ENCODE peak calls at places on chromosomes 6 and 20, in four cellular contexts. A, K, C and P are unnamed samples.

GRCh38 chr6:94862116-94862515 is 715.2 kb upstream of the MANEA start:
- DNase-seq in A (no peak), C (no peak), K (no peak), P (no peak)

GRCh38 chr6:112682088-112682487 is 335.0 kb downstream of the RFPL4B start:
- DNase-seq in K (no peak), C (no peak), A (no peak), P (no peak)

GRCh38 chr20:36322131-36322530 is 16.0 kb downstream of the DLGAP4 start:
- DNase-seq in K (no peak), C (no peak), A (no peak), P (no peak)

GRCh38 chr6:41021832-41022231 is 17.2 kb downstream of the UNC5CL start:
- DNase-seq in C (peak), K (peak), A (peak), P (peak)

GRCh38 chr6:25492951-25493350 is 159.1 kb upstream of the SCGN start:
- DNase-seq in C (no peak), A (no peak), K (no peak), P (no peak)

GRCh38 chr6:16503919-16504554 is 257.2 kb downstream of the ATXN1 start:
- DNase-seq in A (no peak), K (no peak), C (no peak), P (no peak)

GRCh38 chr6:159480471-159480870 is 212.6 kb downstream of the SOD2 start:
- DNase-seq in C (no peak), K (no peak), A (no peak), P (no peak)

GRCh38 chr6:161152904-161153662 is 120.8 kb downstream of the AGPAT4 start:
- DNase-seq in C (no peak), K (no peak), A (no peak), P (no peak)

GRCh38 chr20:33839591-33839990 is 28.4 kb downstream of the CHMP4B start:
- DNase-seq in C (peak), K (no peak), A (no peak), P (no peak)

GRCh38 chr20:45951474-45951873 is 17.0 kb downstream of the PCIF1 start:
- DNase-seq in K (no peak), A (no peak), C (no peak), P (no peak)

GRCh38 chr20:53904261-53904660 is 166.1 kb downstream of the BCAS1 start:
- DNase-seq in K (no peak), A (no peak), C (no peak), P (no peak)

GRCh38 chr20:51487525-51488279 is 54.8 kb downstream of the NFATC2 start:
- DNase-seq in C (peak), A (no peak), K (peak), P (peak)

GRCh38 chr6:109236140-109237081 is 141.1 kb downstream of the CEP57L1 start:
- DNase-seq in C (peak), K (peak), A (peak), P (peak)

GRCh38 chr6:52538921-52539354 is 37.9 kb downstream of the TRAM2 start:
- DNase-seq in A (no peak), C (no peak), K (no peak), P (no peak)

GRCh38 chr20:59785986-59786753 is 147.3 kb downstream of the SYCP2 start:
- DNase-seq in K (no peak), A (no peak), C (no peak), P (no peak)

GRCh38 chr20:10504893-10505292 is 69.8 kb downstream of the SLX4IP start:
- DNase-seq in C (no peak), K (no peak), A (no peak), P (no peak)

GRCh38 chr6:144266091-144266649 is 19.0 kb upstream of the UTRN start:
- DNase-seq in A (peak), C (peak), K (no peak), P (peak)

GRCh38 chr6:69984506-69984905 is 118.2 kb downstream of the COL19A1 start:
- DNase-seq in C (no peak), K (no peak), A (no peak), P (no peak)

GRCh38 chr20:53660078-53660909 is 66.7 kb upstream of the ZNF217 start:
- DNase-seq in C (no peak), K (no peak), A (peak), P (peak)

GRCh38 chr6:54813901-54814300 is 32.7 kb upstream of the FAM83B start:
- DNase-seq in A (no peak), C (no peak), K (no peak), P (no peak)

GRCh38 chr6:81682238-81682795 is 70.2 kb downstream of the TENT5A start:
- DNase-seq in A (no peak), K (no peak), C (no peak), P (no peak)

GRCh38 chr6:14671261-14671681 is 553.7 kb downstream of the CD83 start:
- DNase-seq in C (no peak), K (no peak), A (no peak), P (no peak)

GRCh38 chr6:4125500-4125899 is 9.9 kb downstream of the ECI2 start:
- DNase-seq in A (no peak), C (no peak), K (no peak), P (no peak)

GRCh38 chr20:6402026-6402425 is 279.2 kb upstream of the FERMT1 start:
- DNase-seq in A (no peak), K (no peak), C (no peak), P (no peak)

GRCh38 chr20:64133951-64134407 is 26.6 kb upstream of the NPBWR2 start:
- DNase-seq in A (peak), K (no peak), C (peak), P (no peak)

GRCh38 chr20:14360386-14360785 is 23.0 kb upstream of the FLRT3 start:
- DNase-seq in C (no peak), K (no peak), A (no peak), P (no peak)

GRCh38 chr6:169792306-169793015 is 41.0 kb downstream of the ERMARD start:
- DNase-seq in C (no peak), A (no peak), K (no peak), P (no peak)

GRCh38 chr6:125859691-125860210 is 69.0 kb downstream of the NCOA7 start:
- DNase-seq in C (no peak), A (no peak), K (no peak), P (no peak)

GRCh38 chr6:44696099-44696498 is 308.6 kb downstream of the CDC5L start:
- DNase-seq in C (no peak), A (no peak), K (no peak), P (no peak)

GRCh38 chr6:115271001-115271400 is 789.7 kb downstream of the FRK start:
- DNase-seq in A (no peak), K (no peak), C (no peak), P (no peak)

GRCh38 chr6:45436544-45437440 is 59.1 kb upstream of the SUPT3H start:
- DNase-seq in K (no peak), C (peak), A (no peak), P (no peak)

GRCh38 chr20:59738851-59739250 is 134.5 kb downstream of the PHACTR3 start:
- DNase-seq in A (no peak), C (no peak), K (no peak), P (no peak)

GRCh38 chr6:54428437-54428836 is 120.2 kb downstream of the TINAG start:
- DNase-seq in A (no peak), C (no peak), K (no peak), P (no peak)

DNA sequence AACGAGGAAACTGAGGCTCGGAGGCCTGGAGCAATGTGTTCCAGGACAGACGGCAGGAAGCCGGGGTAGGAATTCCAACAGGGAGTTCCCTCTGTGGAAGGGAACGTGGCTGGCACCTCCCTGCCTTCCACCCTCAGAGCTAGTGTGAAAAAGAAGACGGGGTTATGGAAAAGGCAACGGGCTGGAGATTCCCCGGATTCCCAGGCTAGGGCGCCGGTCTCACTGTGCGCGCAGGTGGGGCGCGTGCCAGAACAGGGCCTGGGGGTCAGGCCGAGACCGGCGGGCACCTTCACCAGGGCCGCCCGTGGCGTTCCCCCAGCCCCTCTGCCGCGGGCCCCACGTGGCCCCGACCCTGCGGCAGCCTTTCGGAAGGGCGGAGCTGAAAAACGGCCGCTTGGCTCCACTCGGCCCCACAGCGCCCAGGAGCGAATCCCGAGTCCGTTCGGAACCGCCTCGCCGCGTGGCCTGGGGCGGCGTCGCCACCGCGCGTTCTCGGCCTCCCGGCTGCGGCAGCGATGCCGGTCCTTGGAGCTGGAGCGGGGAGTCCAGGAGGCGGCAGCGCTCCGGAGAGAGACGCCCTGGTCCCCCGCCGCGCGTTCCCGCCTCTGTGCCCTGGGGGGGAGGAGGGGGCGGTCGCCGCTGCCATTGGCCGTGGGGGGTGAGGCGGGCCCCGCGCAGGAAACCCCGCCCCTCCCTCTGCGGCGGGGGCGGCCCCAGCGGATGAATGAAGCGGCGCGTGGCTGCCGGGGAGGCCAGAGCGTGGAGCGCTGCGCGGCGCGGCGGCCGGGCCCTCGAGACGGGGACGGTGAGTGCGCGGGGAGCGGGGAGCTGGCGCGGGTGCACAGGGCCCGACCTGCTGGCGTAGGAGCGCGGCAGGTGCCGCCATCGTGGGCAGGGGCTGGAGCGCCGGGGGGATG is at the start of gene SLCO4A1:
- DNase-seq in C (peak), A (peak), K (peak), P (peak)
- TF ChIP-seq HMGXB4 in C (no peak), A (peak), K (peak), P (no peak)

DNA sequence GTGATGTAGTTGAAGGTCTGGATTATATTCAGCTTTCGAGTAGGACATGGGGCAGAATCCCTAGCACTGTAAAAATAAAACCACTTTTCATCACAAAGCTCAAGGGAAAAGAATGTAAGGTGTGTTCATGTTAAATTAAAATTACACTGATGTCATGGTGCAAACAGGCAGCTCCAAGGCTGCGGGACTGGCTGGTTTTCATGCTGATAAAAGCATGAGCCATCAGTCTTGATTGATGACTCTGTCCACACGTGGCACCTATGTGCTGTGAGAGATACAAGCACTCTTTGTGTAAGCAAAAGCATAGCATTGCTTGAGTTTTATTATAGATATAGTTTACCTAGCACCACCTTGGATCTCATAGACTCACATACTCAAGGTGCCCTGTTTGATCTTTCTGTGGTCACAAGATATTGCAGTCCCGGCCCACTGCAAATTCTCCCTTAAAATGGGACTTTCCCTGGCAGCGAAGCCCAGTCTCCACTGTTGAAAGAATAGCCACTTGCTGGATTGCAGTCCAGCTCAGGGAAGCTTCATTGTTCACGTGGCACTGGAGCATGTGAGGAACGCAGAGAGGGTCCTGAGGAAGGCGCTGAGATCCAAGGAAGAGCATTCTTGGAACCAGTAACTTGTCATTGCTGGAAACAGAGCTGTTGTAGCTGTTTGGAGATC is 90.6 kb downstream of the TIAM2 start:
- DNase-seq in C (peak), A (no peak), K (peak), P (peak)
- TF ChIP-seq HMGXB4 in C (no peak), A (no peak), K (no peak), P (no peak)

GRCh38 chr6:31639043-31639442 is 13.4 kb downstream of the BAG6 start:
- DNase-seq in C (no peak), A (no peak), K (no peak), P (no peak)

GRCh38 chr6:31639449-31639861 is 13.0 kb downstream of the BAG6 start:
- DNase-seq in K (no peak), C (no peak), A (no peak), P (no peak)

GRCh38 chr6:31634131-31634530 is 13.6 kb downstream of the PRRC2A start:
- DNase-seq in K (no peak), C (no peak), A (no peak), P (no peak)

GRCh38 chr6:31634969-31635575 is 14.6 kb downstream of the PRRC2A start:
- DNase-seq in C (no peak), K (no peak), A (no peak), P (no peak)

DNA sequence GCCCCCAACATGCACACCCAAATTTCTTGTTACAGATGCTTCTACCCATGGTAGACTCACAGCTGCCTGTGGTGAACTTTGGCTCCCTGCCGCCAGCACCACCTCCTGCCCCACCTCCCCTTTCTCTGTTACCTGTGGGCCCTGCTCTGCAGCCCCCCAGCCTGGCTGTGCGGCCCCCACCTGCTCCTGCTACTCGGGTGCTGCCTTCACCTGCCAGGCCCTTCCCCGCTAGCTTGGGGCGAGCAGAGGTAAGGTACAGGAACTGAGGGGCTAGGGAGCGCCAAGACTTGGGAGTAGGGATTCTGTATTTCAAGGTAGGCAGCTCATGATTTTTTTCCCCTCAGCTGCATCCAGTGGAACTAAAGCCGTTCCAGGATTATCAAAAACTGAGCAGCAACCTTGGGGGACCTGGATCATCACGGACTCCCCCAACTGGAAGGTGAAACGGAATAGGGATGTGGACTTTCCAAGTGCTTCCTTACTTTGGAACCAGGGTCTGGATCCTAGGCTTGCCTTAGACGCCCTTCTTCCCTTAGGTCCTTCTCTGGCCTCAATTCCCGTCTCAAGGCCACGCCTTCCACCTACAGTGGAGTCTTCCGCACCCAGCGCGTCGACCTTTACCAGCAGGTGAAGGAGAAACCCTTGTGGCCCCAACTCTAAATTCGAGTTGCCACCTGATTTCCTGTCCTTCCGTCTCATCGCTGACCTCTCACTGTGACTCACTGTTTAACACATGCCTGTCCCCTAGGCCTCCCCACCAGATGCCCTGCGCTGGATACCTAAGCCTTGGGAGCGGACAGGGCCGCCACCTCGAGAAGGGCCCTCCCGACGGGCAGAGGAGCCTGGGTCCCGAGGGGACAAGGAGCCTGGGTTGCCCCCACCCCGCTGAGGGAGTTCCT is 15.5 kb downstream of the BAG6 start:
- DNase-seq in K (no peak), C (no peak), A (no peak), P (no peak)
- TF ChIP-seq HMGXB4 in K (no peak), C (no peak), A (no peak), P (no peak)

DNA sequence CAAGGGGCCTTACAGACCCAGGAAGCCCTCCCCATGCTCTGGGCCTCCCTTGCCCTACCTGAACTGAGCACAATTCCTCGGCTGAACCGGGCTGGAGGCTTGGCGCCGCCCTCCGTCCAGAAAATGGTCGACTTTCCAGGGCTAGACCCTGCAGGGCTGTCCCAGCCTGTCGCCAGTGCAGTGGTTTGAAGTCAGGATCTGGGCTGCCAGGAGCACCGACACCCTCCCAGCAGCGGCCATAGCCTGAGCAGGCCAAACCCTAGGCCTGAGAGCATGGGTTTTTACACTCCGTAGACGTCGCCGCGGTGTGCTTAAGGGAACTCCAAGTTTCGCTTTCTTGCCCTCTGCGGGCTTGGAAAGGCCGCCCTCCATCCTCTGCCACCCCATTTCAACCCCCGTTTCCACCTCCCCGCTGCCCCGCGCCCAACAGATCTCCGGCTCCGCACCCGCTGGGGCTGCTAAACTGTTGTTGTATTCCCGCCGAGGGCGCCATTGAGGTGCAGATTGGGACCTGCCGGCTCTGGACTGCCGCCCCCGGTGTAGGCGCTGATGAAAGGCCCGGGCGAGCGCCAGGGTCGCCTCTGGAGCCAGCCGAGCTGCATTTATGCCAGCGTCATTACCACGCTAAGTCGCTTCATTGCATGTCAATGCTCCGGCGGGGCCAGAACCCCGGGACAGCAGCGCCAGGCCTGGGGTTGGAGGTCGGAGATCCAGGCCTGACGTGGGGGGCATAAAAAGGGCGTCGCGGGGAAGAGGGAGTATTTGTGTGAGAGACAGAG is 2.2 kb upstream of the TFAP2A start:
- DNase-seq in K (no peak), A (peak), C (no peak), P (no peak)
- TF ChIP-seq HMGXB4 in K (no peak), A (no peak), C (no peak), P (no peak)

GRCh38 chr20:48970681-48971370 is 49.3 kb downstream of the ARFGEF2 start:
- DNase-seq in C (no peak), A (no peak), K (no peak), P (no peak)
- TF ChIP-seq HMGXB4 in C (no peak), A (no peak), K (no peak), P (no peak)

GRCh38 chr6:27865952-27866369 is 46.2 kb downstream of the OR2B2 start:
- DNase-seq in A (peak), K (no peak), C (peak), P (no peak)

GRCh38 chr6:27862396-27863061 is 49.7 kb downstream of the OR2B2 start:
- DNase-seq in C (no peak), A (no peak), K (peak), P (no peak)

GRCh38 chr6:27864906-27865883 is 47.0 kb downstream of the OR2B2 start:
- DNase-seq in C (peak), A (peak), K (peak), P (peak)

GRCh38 chr6:27866370-27867050 is 45.7 kb downstream of the OR2B2 start:
- DNase-seq in A (no peak), K (peak), C (peak), P (no peak)

GRCh38 chr6:27863962-27864905 is 48.0 kb downstream of the OR2B2 start:
- DNase-seq in C (peak), K (no peak), A (no peak), P (no peak)
- TF ChIP-seq HMGXB4 in C (no peak), K (no peak), A (no peak), P (no peak)

DNA sequence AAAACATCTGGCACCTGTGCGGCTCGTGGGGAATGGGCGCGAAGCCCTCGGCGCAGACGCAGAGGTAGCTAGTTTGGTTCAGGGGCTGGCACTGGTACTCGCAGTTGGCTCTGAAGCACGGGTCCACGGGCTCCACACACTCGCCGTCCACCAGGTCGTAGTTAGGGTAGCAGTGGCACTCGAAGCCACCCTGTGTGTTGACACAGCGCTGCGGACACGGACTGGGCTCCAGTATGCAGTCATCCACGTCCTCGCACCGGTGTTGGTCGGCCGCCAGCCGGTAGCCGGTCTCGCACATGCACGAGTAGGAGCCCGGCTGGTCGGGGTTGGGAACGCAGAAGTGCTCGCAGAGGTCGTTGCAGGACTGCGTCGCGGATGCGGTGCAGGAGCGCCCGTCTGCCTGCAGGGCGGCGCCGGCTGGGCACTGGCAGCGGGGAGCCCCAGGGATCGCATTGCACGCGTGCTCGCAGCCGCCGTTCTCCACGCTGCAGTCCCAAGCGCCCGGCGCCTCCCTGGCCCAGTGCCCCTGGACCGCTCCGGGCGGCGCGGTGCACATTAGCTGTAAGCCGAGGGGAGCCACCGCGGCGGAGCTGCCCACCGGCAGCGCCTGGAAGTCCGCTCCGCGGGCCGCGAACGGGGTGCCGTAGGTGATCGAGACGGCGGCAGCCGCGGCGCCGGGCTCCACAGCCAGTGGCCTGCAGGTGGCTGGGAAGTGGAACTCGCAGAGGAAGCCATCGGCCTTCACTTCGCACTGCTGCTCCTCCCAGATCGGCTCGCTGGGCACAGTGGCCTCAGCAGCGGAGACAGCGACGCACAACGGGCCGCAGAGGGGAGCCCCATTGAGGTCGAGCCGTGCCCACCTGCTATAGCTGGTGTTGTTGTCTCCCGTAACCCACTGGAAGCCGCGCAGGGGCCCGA is 930 bp downstream of the THBD start:
- DNase-seq in K (no peak), A (peak), C (no peak), P (peak)
- TF ChIP-seq HMGXB4 in K (no peak), A (peak), C (no peak), P (no peak)